ENCODE peak calls at places on chromosomes 16 and 17, in four cellular contexts. M is mesenchymal stem cell, U is neuronal stem cell, P is H1. O is an unnamed sample.

GRCh38 chr17:70961341-70961740 is 792.0 kb downstream of the KCNJ2 start:
- DNase-seq in M (no peak), P (no peak), U (no peak), O (no peak)

GRCh38 chr16:49875812-49876715 is 20.2 kb upstream of the ZNF423 start:
- DNase-seq in P (no peak), M (peak), U (peak), O (no peak)

GRCh38 chr17:34135841-34136240 is 119.2 kb upstream of the CCL2 start:
- DNase-seq in U (no peak), P (no peak), M (no peak), O (peak)

GRCh38 chr16:67530013-67530939 is 1.6 kb downstream of the RIPOR1 start:
- DNase-seq in U (no peak), M (peak), P (no peak), O (peak)

GRCh38 chr16:29815032-29815721 is 775 bp upstream of the PAGR1 start:
- DNase-seq in P (no peak), M (peak), U (no peak), O (no peak)

GRCh38 chr16:82954224-82954929 is 327.6 kb downstream of the CDH13 start:
- DNase-seq in U (no peak), P (no peak), M (peak), O (no peak)

GRCh38 chr17:19641687-19642372 is 6.7 kb upstream of the ALDH3A2 start:
- DNase-seq in M (no peak), U (no peak), P (no peak), O (no peak)

GRCh38 chr17:72079700-72080099 is 41.1 kb upstream of the SOX9 start:
- DNase-seq in M (no peak), P (no peak), U (no peak), O (no peak)

GRCh38 chr17:41340934-41341861 is 9.4 kb downstream of the KRT33A start:
- DNase-seq in U (no peak), P (no peak), M (no peak), O (peak)

GRCh38 chr16:16183562-16183961 is 39.7 kb downstream of the ABCC6 start:
- DNase-seq in P (peak), M (no peak), U (no peak), O (no peak)

GRCh38 chr16:87288753-87289362 is 28.3 kb downstream of the C16orf95 start:
- DNase-seq in M (peak), U (no peak), P (no peak), O (no peak)

GRCh38 chr16:16120044-16120381 is 103.3 kb downstream of the ABCC6 start:
- DNase-seq in U (no peak), M (no peak), P (no peak), O (no peak)

GRCh38 chr17:47720754-47721533 is 12.1 kb upstream of the TBX21 start:
- DNase-seq in U (no peak), M (peak), P (no peak), O (peak)

GRCh38 chr16:57564571-57565270 is 22.3 kb downstream of the ADGRG5 start:
- DNase-seq in U (no peak), M (peak), P (no peak), O (no peak)

GRCh38 chr17:49552070-49552751 is 23.5 kb upstream of the NXPH3 start:
- DNase-seq in P (no peak), M (no peak), U (no peak), O (no peak)

GRCh38 chr17:30378191-30378796 is 433 bp upstream of the CPD start:
- DNase-seq in P (no peak), U (no peak), M (no peak), O (peak)

GRCh38 chr17:68441064-68441770 is 16.1 kb downstream of the WIPI1 start:
- DNase-seq in M (peak), P (no peak), U (no peak), O (peak)

GRCh38 chr17:68446626-68447041 is 10.7 kb downstream of the WIPI1 start:
- DNase-seq in M (no peak), P (no peak), U (no peak), O (peak)

GRCh38 chr17:68440526-68440925 is 16.8 kb downstream of the WIPI1 start:
- DNase-seq in U (no peak), M (no peak), P (no peak), O (peak)

GRCh38 chr17:68445671-68446070 is 11.6 kb downstream of the WIPI1 start:
- DNase-seq in U (no peak), M (no peak), P (no peak), O (peak)

DNA sequence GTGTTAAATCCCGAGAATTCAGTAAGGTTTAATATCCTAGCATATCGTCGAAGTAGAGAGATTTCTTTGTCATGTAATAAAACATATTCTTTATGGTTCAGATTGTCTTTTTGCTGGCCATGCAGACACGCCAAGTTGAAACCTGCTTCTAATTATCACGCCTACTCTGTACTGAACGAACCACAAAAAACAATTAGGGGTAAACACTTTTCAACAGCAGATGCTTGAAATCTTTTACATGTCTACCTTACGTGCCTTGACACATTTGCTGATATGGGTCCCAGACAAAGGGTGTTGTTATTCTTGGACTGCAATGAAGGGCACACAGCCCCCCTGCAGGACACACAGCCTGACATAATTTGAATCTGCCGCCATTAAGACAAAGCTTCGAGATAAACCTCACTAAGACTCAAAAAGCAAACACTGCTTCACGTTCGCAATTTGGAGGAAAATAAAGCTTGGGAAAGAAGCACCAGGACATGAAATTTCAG is 13.3 kb downstream of the WIPI1 start:
- DNase-seq in P (no peak), M (no peak), U (no peak), O (peak)
- H3K4me3 ChIP-seq in P (no peak), M (no peak), U (no peak), O (no peak)

GRCh38 chr17:2755941-2756724 is 6.7 kb upstream of the CCDC92B start:
- DNase-seq in M (no peak), U (peak), P (no peak), O (no peak)

DNA sequence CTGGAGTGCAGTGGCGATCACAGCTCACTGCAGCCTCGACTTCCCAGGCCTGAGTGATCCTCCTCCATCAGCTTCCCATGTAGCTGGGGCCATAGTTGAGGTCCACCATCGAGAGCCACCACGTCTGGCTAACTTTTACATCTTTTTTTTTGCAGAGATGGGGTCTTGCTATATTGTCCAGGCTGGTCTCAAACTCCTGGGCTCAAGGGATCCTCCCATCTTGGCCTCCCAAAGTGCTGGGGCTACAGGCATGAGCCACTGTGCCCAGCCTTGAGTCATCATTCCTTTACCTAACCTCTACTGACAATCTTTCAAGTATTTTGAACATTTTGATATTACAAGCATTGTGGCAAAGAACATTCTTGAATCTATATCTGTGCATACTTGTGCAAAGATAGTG is 9.4 kb upstream of the CCDC92B start:
- DNase-seq in U (no peak), M (no peak), P (no peak), O (no peak)
- H2BK12ac ChIP-seq in U (no peak), M (no peak), P (no peak), O (no peak)

DNA sequence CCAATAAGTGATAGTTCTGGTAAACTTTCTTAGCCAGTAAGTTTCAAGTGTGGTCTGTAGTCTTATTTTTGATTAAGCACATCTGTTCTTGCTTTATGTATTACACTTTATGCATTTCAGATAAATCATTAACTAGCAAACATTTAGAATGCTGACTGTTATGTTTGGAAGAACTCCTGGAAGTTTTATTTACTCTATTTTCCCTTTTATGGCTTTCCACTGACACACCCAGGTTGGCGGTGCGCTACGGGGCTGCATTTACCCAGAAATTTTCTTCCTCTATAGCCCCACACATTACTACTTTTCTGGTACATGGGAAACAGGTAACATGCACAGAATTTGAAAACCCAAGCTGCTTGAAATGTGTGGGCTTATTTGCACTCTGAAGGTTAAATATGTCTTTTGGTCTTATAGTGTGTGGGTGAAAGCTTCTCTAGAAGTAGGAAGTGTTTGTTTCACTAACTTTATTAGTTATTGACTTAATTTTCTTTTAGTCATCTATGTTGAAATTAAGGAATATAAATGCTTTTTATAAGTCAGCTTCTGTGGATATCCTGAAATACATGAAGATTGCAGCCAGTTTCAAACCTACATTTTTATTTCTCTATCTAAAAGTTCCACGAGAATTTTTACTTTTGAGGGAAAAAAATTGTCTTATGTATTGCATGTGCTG is 203.7 kb downstream of the PHKB start:
- DNase-seq in M (no peak), P (no peak), U (no peak), O (no peak)
- H3K4me3 ChIP-seq in M (no peak), P (no peak), U (no peak), O (no peak)

DNA sequence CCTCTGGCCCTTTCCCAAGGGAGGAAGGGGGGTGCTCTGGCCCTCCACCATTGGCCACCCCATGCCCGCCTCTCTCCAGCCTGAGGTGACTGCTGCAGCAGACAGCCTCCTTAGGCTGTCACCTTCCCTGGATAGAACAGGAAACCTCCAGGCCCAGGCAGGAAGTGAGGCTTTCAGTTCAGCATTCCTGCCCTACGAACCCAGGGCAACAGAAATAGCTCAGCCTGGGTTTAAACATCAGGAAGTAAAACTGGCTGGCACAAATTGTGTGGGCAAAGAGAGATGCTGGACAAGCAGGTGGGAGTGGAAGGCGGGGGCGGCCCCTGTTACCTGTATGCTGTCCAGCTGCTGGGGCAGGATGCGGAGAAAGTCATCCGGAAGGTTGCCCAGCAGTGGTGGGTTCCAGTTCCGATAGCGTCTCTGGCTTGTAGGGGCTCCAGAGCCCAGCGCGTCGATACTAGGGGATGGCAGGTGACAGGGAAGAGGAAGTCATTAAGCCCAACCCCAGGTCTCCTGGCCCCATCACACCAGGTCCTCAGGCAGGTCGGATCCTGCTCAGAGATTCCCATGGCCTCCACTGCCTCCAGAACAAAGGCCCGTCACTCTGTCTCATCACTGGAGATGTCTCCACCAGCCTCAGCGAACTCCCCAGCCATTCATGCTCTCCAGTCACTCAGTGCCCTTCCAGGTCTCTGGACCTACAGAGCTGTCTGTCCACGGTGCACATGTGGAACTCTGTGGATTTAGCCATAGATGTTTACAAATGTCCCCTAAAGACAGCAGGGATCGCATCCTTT is 23.6 kb upstream of the MRPS23 start:
- DNase-seq in U (no peak), M (no peak), P (no peak), O (no peak)
- H2BK12ac ChIP-seq in U (peak), M (peak), P (peak), O (peak)

GRCh38 chr16:1332618-1333148 is 762 bp upstream of the BAIAP3 start:
- DNase-seq in P (no peak), M (no peak), U (no peak), O (no peak)
- H3K4me3 ChIP-seq in P (peak), M (no peak), U (no peak), O (no peak)

DNA sequence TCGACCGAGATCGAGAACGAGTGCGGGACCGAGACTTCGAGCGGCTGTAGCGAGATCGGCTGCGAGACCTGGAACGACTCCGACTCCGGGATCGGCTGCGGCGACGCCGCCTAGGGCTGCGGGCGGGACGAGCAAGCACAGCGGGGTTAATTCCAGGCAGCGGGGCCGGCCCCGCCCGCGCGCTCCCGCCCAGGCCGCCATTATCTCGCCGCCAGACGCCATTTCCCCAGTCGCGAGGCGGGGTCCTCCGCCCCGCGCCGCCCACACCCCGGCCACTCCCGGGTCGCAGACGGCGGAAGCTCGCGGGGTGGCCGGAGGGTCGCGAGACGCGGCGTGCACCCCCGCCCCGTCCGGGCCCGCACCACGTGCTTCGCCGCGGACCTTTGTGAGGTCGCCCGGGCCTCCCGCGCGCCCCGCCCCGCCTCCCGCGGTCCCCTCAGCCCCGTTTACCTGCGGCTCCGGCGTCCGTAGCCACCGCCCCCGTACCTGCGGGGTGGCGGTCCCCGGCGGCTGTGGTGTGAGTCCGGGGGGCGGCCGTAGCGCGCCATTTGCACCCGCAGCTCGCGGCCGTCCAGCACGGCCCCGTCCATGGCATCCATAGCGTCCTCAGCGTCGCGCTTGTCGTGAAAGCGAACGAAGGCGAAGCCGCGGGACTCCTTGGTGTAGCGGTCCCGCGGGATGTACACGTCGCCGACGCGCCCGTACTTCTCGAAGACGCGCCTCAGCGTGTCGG is 616 bp downstream of the SRSF2 start:
- DNase-seq in P (no peak), U (peak), M (peak), O (peak)
- H2BK12ac ChIP-seq in P (peak), U (peak), M (peak), O (peak)

GRCh38 chr17:74274703-74275340 is 788 bp downstream of the DNAI2 start:
- DNase-seq in M (no peak), U (no peak), P (no peak), O (no peak)
- H3K4me3 ChIP-seq in M (no peak), U (no peak), P (no peak), O (no peak)

GRCh38 chr16:14634389-14634725 is 1.6 kb downstream of the BFAR start:
- DNase-seq in U (no peak), P (no peak), M (no peak), O (no peak)
- H2BK12ac ChIP-seq in U (no peak), P (no peak), M (no peak), O (no peak)